ENCODE peak calls at places on chromosome 2, in four cellular contexts. B, Z, D and K are unnamed samples.
A peak's percentile ranks its signal among the peaks of the same experiment; 100 is the strongest.

GRCh38 chr2:105870858-105871257 is 126.1 kb downstream of the NCK2 start:
- DNase-seq in B (no peak), Z (no peak), D (no peak), K (no peak)

GRCh38 chr2:130832296-130832940 is 4.3 kb upstream of the ARHGEF4 start:
- DNase-seq in B (no peak), Z (no peak), D (no peak), K (no peak)

GRCh38 chr2:189613650-189614420 is 33.2 kb upstream of the SLC40A1 start:
- DNase-seq in B (peak; percentile 62), Z (peak; percentile 65), D (no peak), K (no peak)

GRCh38 chr2:120719471-120719870 is 16.2 kb upstream of the GLI2 start:
- DNase-seq in B (no peak), Z (no peak), D (no peak), K (no peak)

GRCh38 chr2:162261032-162261945 is 18.0 kb upstream of the FAP start:
- DNase-seq in B (peak; percentile 68), Z (peak; percentile 42), D (no peak), K (no peak)

GRCh38 chr2:236179653-236180500 is 11.7 kb upstream of the GBX2 start:
- DNase-seq in B (peak; percentile 90), Z (no peak), D (peak; percentile 36), K (peak; percentile 47)

GRCh38 chr2:95063401-95063958 is 38.0 kb downstream of the MAL start:
- DNase-seq in B (no peak), Z (no peak), D (no peak), K (no peak)

GRCh38 chr2:974054-974453 is 23.4 kb downstream of the SNTG2 start:
- DNase-seq in B (no peak), Z (no peak), D (no peak), K (no peak)

GRCh38 chr2:42101641-42102605 is 54.1 kb downstream of the PKDCC start:
- DNase-seq in B (peak; percentile 57), Z (peak; percentile 36), D (peak; percentile 57), K (peak; percentile 78)

GRCh38 chr2:222306393-222307137 is 7.8 kb upstream of the PAX3 start:
- DNase-seq in B (no peak), Z (no peak), D (no peak), K (peak; percentile 48)

GRCh38 chr2:283996-284794 is 3.7 kb downstream of the ALKAL2 start:
- DNase-seq in B (no peak), Z (no peak), D (no peak), K (no peak)

GRCh38 chr2:190506666-190507065 is 27.9 kb downstream of the NEMP2 start:
- DNase-seq in B (no peak), Z (no peak), D (no peak), K (peak; percentile 95)

GRCh38 chr2:128058114-128058513 is 30.3 kb upstream of the SAP130 start:
- DNase-seq in B (no peak), Z (no peak), D (no peak), K (no peak)

GRCh38 chr2:188701836-188702235 is 272.3 kb upstream of the COL3A1 start:
- DNase-seq in B (no peak), Z (no peak), D (no peak), K (no peak)

GRCh38 chr2:231256494-231256893 is 58.1 kb downstream of the ARMC9 start:
- DNase-seq in B (no peak), Z (no peak), D (no peak), K (no peak)

GRCh38 chr2:196718796-196719564 is 79.5 kb downstream of the CCDC150 start:
- DNase-seq in B (no peak), Z (peak; percentile 65), D (no peak), K (no peak)

GRCh38 chr2:48248251-48248933 is 281.6 kb upstream of the STON1 start:
- DNase-seq in B (peak; percentile 83), Z (peak; percentile 32), D (no peak), K (peak; percentile 41)

GRCh38 chr2:161204846-161205245 is 44.6 kb downstream of the TANK start:
- DNase-seq in B (no peak), Z (no peak), D (no peak), K (no peak)

GRCh38 chr2:113136828-113137775 is 9.7 kb downstream of the IL1RN start:
- DNase-seq in B (peak; percentile 73), Z (no peak), D (peak; percentile 22), K (peak; percentile 67)